ENCODE peak calls at places on chromosomes 4 and X, in ten cellular contexts. D is choroid plexus epithelial cell, M is fibroblast of lung, J is fibroblast of mammary gland, V is psoas muscle, O is right atrium auricular region, N is IMR-90, K is stomach, L is gastrocnemius medialis, E is LNCaP clone FGC. G is an unnamed sample.

GRCh38 chrX:56978172-56978571 is 17.2 kb downstream of the SPIN3 start:
- DNase-seq in D (peak), M (peak), J (peak), V (no peak), O (no peak), N (peak), K (no peak), L (peak), E (peak), G (no peak)

GRCh38 chrX:14354541-14354940 is 174.8 kb upstream of the GLRA2 start:
- DNase-seq in D (peak), M (peak), J (peak), V (no peak), O (no peak), N (peak), K (no peak), L (no peak), E (no peak), G (peak)

GRCh38 chr4:94430416-94430815 is 21.3 kb upstream of the PDLIM5 start:
- DNase-seq in D (no peak), M (no peak), J (no peak), V (no peak), O (no peak), N (no peak), K (no peak), L (no peak), E (no peak), G (no peak)

GRCh38 chr4:39636786-39637185 is 1.9 kb downstream of the SMIM14 start:
- DNase-seq in D (peak), M (peak), J (peak), V (no peak), O (no peak), N (peak), K (no peak), L (no peak), E (no peak), G (peak)

GRCh38 chr4:145285928-145286327 is 105.5 kb upstream of the OTUD4 start:
- DNase-seq in D (peak), M (no peak), J (peak), V (no peak), O (no peak), N (peak), K (no peak), L (no peak), E (no peak), G (peak)

GRCh38 chrX:13551610-13552009 is 17.8 kb upstream of the EGFL6 start:
- DNase-seq in D (no peak), M (no peak), J (no peak), V (no peak), O (no peak), N (no peak), K (no peak), L (no peak), E (no peak), G (no peak)

GRCh38 chr4:1416051-1416947 is 10.1 kb upstream of the NKX1-1 start:
- DNase-seq in D (no peak), M (no peak), J (no peak), V (no peak), O (peak), N (no peak), K (peak), L (no peak), E (no peak), G (no peak)

GRCh38 chr4:138507527-138507926 is 265.4 kb upstream of the SLC7A11 start:
- DNase-seq in D (peak), M (peak), J (peak), V (no peak), O (no peak), N (peak), K (no peak), L (no peak), E (no peak), G (peak)

GRCh38 chr4:178970433-178971140 is 1528.3 kb upstream of the AGA start:
- DNase-seq in D (no peak), M (peak), J (no peak), V (no peak), O (no peak), N (no peak), K (no peak), L (no peak), E (no peak), G (no peak)

GRCh38 chr4:110516106-110516922 is 40.4 kb downstream of the ENPEP start:
- DNase-seq in D (peak), M (peak), J (peak), V (peak), O (peak), N (peak), K (peak), L (peak), E (peak), G (peak)

DNA sequence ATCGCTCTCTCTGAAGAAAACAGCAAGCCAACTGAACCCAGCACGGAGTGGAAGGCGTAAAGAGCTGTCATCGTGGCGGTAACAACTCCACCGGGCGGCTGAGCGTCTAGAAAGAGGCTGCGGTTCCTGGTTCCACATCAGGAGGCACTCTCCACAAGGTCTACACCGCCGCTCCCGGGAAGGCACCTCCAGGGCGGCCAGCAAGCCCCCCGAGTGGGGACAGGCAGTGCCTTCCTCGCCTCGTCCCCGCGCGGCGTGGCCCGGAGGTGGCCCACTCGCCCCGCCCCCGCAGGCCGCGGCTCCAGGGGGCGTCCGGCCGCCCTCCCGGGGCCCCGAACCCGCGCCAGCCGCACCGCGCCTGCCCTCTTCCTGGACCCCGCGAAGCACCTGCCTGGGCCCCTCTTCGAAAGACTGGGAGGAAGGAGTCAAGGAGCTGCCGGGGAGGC is 747 bp downstream of the KLHL8 start:
- DNase-seq in D (peak), M (no peak), J (peak), V (peak), O (no peak), N (peak), K (peak), L (peak), E (no peak), G (no peak)
- H3K4me3 ChIP-seq in D (peak), M (peak), J (peak), V (peak), O (peak), N (peak), K (peak), L (peak), E (peak), G (peak)

GRCh38 chr4:108152980-108153379 is 15.8 kb downstream of the LEF1 start:
- DNase-seq in D (no peak), M (no peak), J (no peak), V (no peak), O (no peak), N (no peak), K (no peak), L (no peak), E (no peak), G (peak)

GRCh38 chr4:108156391-108156790 is 12.3 kb downstream of the LEF1 start:
- DNase-seq in D (no peak), M (no peak), J (no peak), V (no peak), O (no peak), N (no peak), K (no peak), L (no peak), E (no peak), G (no peak)

GRCh38 chr4:108159845-108160244 is 8.9 kb downstream of the LEF1 start:
- DNase-seq in D (no peak), M (no peak), J (no peak), V (no peak), O (no peak), N (no peak), K (no peak), L (no peak), E (no peak), G (no peak)

GRCh38 chr4:108157655-108158054 is 11.1 kb downstream of the LEF1 start:
- DNase-seq in D (no peak), M (no peak), J (no peak), V (no peak), O (no peak), N (no peak), K (no peak), L (no peak), E (no peak), G (no peak)

DNA sequence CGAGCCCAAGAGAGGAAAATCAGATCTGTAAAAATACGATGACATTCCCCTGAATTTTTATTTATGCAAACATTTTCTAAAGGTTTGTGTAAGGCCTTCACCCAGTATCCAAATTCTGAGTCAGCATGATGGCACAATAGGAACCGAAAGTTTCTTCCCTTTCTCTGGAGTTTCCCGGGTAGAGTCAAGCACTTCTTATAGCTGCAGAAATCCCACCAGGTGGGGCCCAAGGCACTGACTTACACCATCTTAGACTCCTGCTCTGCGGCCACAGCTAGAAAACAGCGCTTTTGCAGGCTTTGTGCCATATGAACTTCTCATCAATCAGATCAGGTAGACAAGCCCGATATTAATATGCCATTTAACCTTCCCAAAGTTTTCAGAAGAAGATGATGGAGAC is 13.4 kb downstream of the LEF1 start:
- DNase-seq in D (peak), M (peak), J (peak), V (no peak), O (no peak), N (peak), K (no peak), L (no peak), E (no peak), G (no peak)
- TF ChIP-seq CTCF in D (peak), M (no peak), J (no peak), V (no peak), O (no peak), N (no peak), K (no peak), L (no peak), E (no peak), G (no peak)

DNA sequence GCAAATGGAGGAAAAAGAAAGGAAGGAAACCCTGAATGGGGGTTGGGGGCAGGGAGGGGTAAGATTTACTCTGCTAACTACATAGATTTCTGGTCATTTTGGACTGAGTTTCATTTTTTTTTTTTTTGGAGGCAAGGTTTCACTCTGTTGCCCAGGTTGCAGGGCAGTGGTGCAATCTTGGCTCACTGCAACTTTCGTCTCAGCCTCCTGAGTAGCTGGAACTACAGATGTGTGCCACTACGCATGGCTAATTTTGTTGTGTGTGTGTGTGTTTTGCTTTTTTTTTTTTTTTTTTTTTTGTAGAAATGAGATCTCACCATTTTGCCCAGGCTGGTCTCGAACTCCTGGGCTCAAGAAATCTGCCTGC is 223.5 kb downstream of the APBB2 start:
- DNase-seq in D (no peak), M (no peak), J (no peak), V (no peak), O (no peak), N (peak), K (no peak), L (no peak), E (no peak), G (no peak)
- H3K4me3 ChIP-seq in D (no peak), M (no peak), J (no peak), V (no peak), O (no peak), N (no peak), K (no peak), L (no peak), E (no peak), G (no peak)

GRCh38 chr4:26132858-26133257 is 188.0 kb upstream of the RBPJ start:
- DNase-seq in D (no peak), M (no peak), J (no peak), V (no peak), O (no peak), N (no peak), K (no peak), L (no peak), E (no peak), G (no peak)
- TF ChIP-seq CTCF in D (no peak), M (no peak), J (no peak), V (no peak), O (no peak), N (no peak), K (no peak), L (no peak), E (peak), G (no peak)

GRCh38 chrX:7146026-7146702 is 1.3 kb upstream of the STS start:
- DNase-seq in D (no peak), M (no peak), J (no peak), V (no peak), O (no peak), N (no peak), K (no peak), L (no peak), E (no peak), G (no peak)
- H3K4me3 ChIP-seq in D (no peak), M (no peak), J (no peak), V (no peak), O (no peak), N (no peak), K (no peak), L (no peak), E (no peak), G (no peak)

DNA sequence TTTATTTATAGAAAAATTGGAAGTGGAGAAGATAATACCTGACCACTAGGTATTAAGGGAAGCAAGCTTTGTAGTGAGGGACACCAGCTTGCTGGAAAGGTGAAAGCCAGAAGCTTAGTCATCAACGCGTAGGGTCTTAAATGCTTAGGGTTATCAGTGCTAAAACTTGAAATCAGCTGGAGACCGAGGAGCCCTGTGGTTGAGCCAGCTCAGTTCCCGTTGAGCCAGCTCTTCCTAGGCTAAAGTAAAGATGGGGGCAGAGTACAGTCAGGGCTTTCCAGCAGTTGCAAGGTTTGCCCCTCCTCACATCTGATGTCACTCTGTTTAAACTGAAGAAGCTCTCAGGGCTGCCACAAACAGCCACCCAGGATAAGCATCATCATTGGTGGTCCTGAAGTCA is 240.7 kb downstream of the DCLK2 start:
- DNase-seq in D (no peak), M (no peak), J (no peak), V (no peak), O (no peak), N (no peak), K (no peak), L (no peak), E (no peak), G (no peak)
- TF ChIP-seq CTCF in D (no peak), M (no peak), J (no peak), V (no peak), O (no peak), N (no peak), K (no peak), L (no peak), E (no peak), G (no peak)

GRCh38 chr4:133146192-133146573 is 2.9 kb upstream of the PCDH10 start:
- DNase-seq in D (no peak), M (no peak), J (no peak), V (no peak), O (no peak), N (no peak), K (no peak), L (no peak), E (no peak), G (no peak)

GRCh38 chr4:133146574-133147198 is 2.4 kb upstream of the PCDH10 start:
- DNase-seq in D (peak), M (peak), J (peak), V (peak), O (no peak), N (peak), K (no peak), L (no peak), E (no peak), G (no peak)

GRCh38 chr4:133147922-133148689 is 988 bp upstream of the PCDH10 start:
- DNase-seq in D (peak), M (peak), J (peak), V (peak), O (no peak), N (peak), K (no peak), L (no peak), E (no peak), G (peak)

GRCh38 chr4:133148690-133149363 is at the start of gene PCDH10:
- DNase-seq in D (peak), M (peak), J (peak), V (peak), O (peak), N (peak), K (peak), L (peak), E (no peak), G (peak)

GRCh38 chr4:133147365-133147821 is 1.7 kb upstream of the PCDH10 start:
- DNase-seq in D (peak), M (no peak), J (no peak), V (no peak), O (no peak), N (no peak), K (no peak), L (no peak), E (no peak), G (peak)
- H3K4me3 ChIP-seq in D (peak), M (peak), J (no peak), V (peak), O (peak), N (peak), K (peak), L (peak), E (no peak), G (peak)

GRCh38 chrX:124860736-124861135 is 458.9 kb upstream of the TEX13C start:
- DNase-seq in D (no peak), M (no peak), J (no peak), V (no peak), O (no peak), N (no peak), K (no peak), L (no peak), E (no peak), G (no peak)

GRCh38 chrX:124863303-124863702 is 456.4 kb upstream of the TEX13C start:
- DNase-seq in D (no peak), M (no peak), J (no peak), V (no peak), O (no peak), N (no peak), K (no peak), L (no peak), E (no peak), G (no peak)

DNA sequence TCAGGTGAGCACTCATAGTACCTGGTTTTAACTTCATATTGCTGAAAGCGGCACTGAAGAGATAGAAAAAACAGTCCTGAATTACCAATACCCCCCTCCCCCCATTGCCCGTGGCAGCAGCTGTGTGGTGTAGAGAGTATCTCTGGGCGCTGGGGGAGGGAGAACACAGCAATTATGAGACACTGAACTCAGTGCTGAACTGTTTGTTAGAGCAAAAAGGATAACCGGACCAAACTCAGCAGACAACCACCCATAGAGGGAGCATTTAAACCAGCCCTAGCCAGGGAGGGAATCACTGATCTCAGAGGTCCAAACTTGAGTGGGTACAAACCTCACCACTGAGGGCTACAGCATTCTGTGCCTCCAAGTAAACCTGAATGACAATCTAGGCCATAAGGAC is 457.4 kb upstream of the TEX13C start:
- DNase-seq in D (no peak), M (no peak), J (no peak), V (no peak), O (no peak), N (no peak), K (no peak), L (no peak), E (no peak), G (no peak)
- TF ChIP-seq CTCF in D (no peak), M (no peak), J (no peak), V (no peak), O (no peak), N (no peak), K (no peak), L (no peak), E (no peak), G (no peak)

GRCh38 chr4:186193851-186194250 is 2.5 kb downstream of the CYP4V2 start:
- DNase-seq in D (no peak), M (no peak), J (no peak), V (no peak), O (no peak), N (no peak), K (no peak), L (no peak), E (no peak), G (no peak)
- H3K4me3 ChIP-seq in D (no peak), M (no peak), J (no peak), V (peak), O (no peak), N (no peak), K (no peak), L (no peak), E (no peak), G (no peak)

GRCh38 chr4:127120706-127121105 is 512.1 kb upstream of the INTU start:
- DNase-seq in D (no peak), M (no peak), J (no peak), V (no peak), O (no peak), N (no peak), K (no peak), L (no peak), E (no peak), G (no peak)

GRCh38 chr4:127126718-127127117 is 506.0 kb upstream of the INTU start:
- DNase-seq in D (no peak), M (no peak), J (no peak), V (no peak), O (no peak), N (peak), K (no peak), L (no peak), E (no peak), G (no peak)

DNA sequence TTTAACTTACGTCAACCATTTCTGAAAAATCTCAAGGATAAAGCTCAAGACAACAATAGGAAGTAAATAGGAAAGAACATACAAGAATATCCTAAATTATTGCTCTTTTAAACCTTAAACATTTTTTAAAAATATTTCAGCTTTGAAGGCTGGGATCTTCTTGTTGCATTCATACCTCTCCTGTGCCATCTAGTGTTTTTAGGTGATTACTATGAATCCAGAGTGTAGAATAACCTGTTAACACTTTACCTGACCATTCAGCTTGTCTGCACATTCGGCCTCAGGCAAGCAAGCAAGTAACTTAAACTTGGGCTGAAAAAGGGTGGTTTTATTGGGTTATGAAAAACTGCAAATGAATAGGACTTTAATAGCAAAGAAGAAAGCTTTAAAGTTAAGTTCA is 507.8 kb upstream of the INTU start:
- DNase-seq in D (peak), M (peak), J (peak), V (no peak), O (no peak), N (peak), K (no peak), L (no peak), E (peak), G (peak)
- TF ChIP-seq CTCF in D (peak), M (peak), J (peak), V (no peak), O (no peak), N (peak), K (no peak), L (no peak), E (peak), G (peak)

G was measured in foreskin fibroblast.